ENCODE peak calls at places on chromosomes 16 and 17, in seven cellular contexts. Z is heart left ventricle; F is BE2C; D is neural crest cell; J is skeletal muscle cell; C is stimulated activated effector memory CD8-positive, alpha-beta T cell treated with anti-CD3 and anti-CD28 coated beads, Interleukin-12 subunit alpha, Interleukin-12 subunit beta, amount 100 ng/mL, for 72 hours; L is NCI-H748 treated with DMSO at 0.1 percent for 48 hours. B is an unnamed sample.

GRCh38 chr16:86882586-86883280 is 304.4 kb downstream of the FOXL1 start:
- DNase-seq in Z (peak), F (no peak), D (no peak), J (peak), C (no peak), L (no peak), B (peak)

GRCh38 chr16:3578610-3579551 is 1.7 kb upstream of the NLRC3 start:
- DNase-seq in Z (no peak), F (no peak), D (no peak), J (no peak), C (peak), L (no peak), B (no peak)

GRCh38 chr16:30896203-30896889 is at the start of gene CTF1:
- DNase-seq in Z (peak), F (no peak), D (peak), J (peak), C (no peak), L (no peak), B (peak)

GRCh38 chr17:70767102-70767701 is 597.9 kb downstream of the KCNJ2 start:
- DNase-seq in Z (no peak), F (peak), D (peak), J (peak), C (no peak), L (peak), B (peak)

GRCh38 chr17:61431594-61432311 is 20.5 kb upstream of the TBX4 start:
- DNase-seq in Z (no peak), F (no peak), D (no peak), J (peak), C (no peak), L (no peak), B (peak)

GRCh38 chr17:76416899-76417298 is 32.5 kb downstream of the SPHK1 start:
- DNase-seq in Z (no peak), F (no peak), D (no peak), J (no peak), C (no peak), L (no peak), B (no peak)

GRCh38 chr16:20904507-20905079 is 4.0 kb downstream of the LYRM1 start:
- DNase-seq in Z (no peak), F (no peak), D (no peak), J (no peak), C (no peak), L (no peak), B (peak)

GRCh38 chr16:57187508-57187854 is 1.4 kb downstream of the RSPRY1 start:
- DNase-seq in Z (no peak), F (no peak), D (no peak), J (no peak), C (no peak), L (no peak), B (no peak)

GRCh38 chr17:80274317-80274716 is 13.7 kb downstream of the RNF213 start:
- DNase-seq in Z (no peak), F (no peak), D (no peak), J (no peak), C (no peak), L (no peak), B (no peak)